ENCODE peak calls at places on chromosome 18, in four cellular contexts. N, A, F and T are unnamed samples. For H3K4me1, the result is how much of the 10 kb centered on the place peaks cover.

GRCh38 chr18:58413667-58414628 is 214.9 kb downstream of the ALPK2 start:
- DNase-seq in F (peak), N (no peak), A (no peak), T (no peak)

GRCh38 chr18:79424880-79425572 is 29.3 kb downstream of the NFATC1 start:
- DNase-seq in A (no peak), N (no peak), F (no peak), T (no peak)

GRCh38 chr18:24930974-24931373 is 421.0 kb downstream of the ZNF521 start:
- DNase-seq in N (no peak), A (no peak), F (no peak), T (no peak)

GRCh38 chr18:52009958-52010357 is 330.0 kb upstream of the DCC start:
- DNase-seq in A (no peak), F (no peak), N (no peak), T (no peak)

GRCh38 chr18:48161911-48162698 is 231.6 kb upstream of the SMAD2 start:
- DNase-seq in A (peak), F (no peak), N (no peak), T (no peak)

GRCh38 chr18:72197598-72197997 is 346.5 kb downstream of the CBLN2 start:
- DNase-seq in A (no peak), F (no peak), N (no peak), T (no peak)

GRCh38 chr18:57833441-57834101 is 30.5 kb upstream of the ATP8B1 start:
- DNase-seq in F (no peak), A (no peak), N (no peak), T (no peak)

GRCh38 chr18:58893388-58894099 is 28.9 kb downstream of the ZNF532 start:
- DNase-seq in N (no peak), F (no peak), A (no peak), T (no peak)

GRCh38 chr18:74631242-74632087 is 33.8 kb downstream of the ZNF407 start:
- DNase-seq in N (no peak), F (no peak), A (no peak), T (no peak)

GRCh38 chr18:27931563-27931962 is 245.4 kb downstream of the CDH2 start:
- DNase-seq in N (no peak), A (no peak), F (no peak), T (no peak)

GRCh38 chr18:58362027-58362575 is 266.8 kb downstream of the ALPK2 start:
- DNase-seq in A (peak), N (peak), F (no peak), T (peak)

GRCh38 chr18:47108373-47108772 is 41.9 kb downstream of the HDHD2 start:
- DNase-seq in A (no peak), N (no peak), F (no peak), T (no peak)

GRCh38 chr18:3114456-3114855 is 101.5 kb upstream of the LPIN2 start:
- DNase-seq in F (no peak), N (no peak), A (no peak), T (no peak)

GRCh38 chr18:77108821-77109692 is 23.5 kb downstream of the MBP start:
- DNase-seq in N (no peak), A (no peak), F (no peak), T (no peak)

GRCh38 chr18:2758309-2758708 is 88.5 kb upstream of the EMILIN2 start:
- DNase-seq in F (no peak), A (no peak), N (no peak), T (no peak)

GRCh38 chr18:31741096-31741735 is 19.5 kb downstream of the SLC25A52 start:
- DNase-seq in F (peak), A (no peak), N (peak), T (peak)

GRCh38 chr18:63316612-63317555 is 2.7 kb downstream of the BCL2 start:
- DNase-seq in N (no peak), F (no peak), A (no peak), T (peak)
- H3K4me3 ChIP-seq in N (peak), F (peak), A (no peak), T (no peak)

GRCh38 chr18:12013186-12013916 is 32.0 kb downstream of the IMPA2 start:
- DNase-seq in F (no peak), A (no peak), N (no peak), T (peak)

GRCh38 chr18:12010187-12010802 is 29.0 kb downstream of the IMPA2 start:
- DNase-seq in F (no peak), A (no peak), N (no peak), T (peak)

GRCh38 chr18:12011199-12011961 is 30.1 kb downstream of the IMPA2 start:
- DNase-seq in A (no peak), N (no peak), F (peak), T (no peak)

GRCh38 chr18:12012697-12013096 is 31.4 kb downstream of the IMPA2 start:
- DNase-seq in N (no peak), A (no peak), F (no peak), T (peak)

GRCh38 chr18:12011962-12012549 is 30.7 kb downstream of the IMPA2 start:
- DNase-seq in N (no peak), F (no peak), A (no peak), T (peak)
- TF ChIP-seq POLR2A in N (no peak), F (no peak), A (no peak), T (no peak)

GRCh38 chr18:49521251-49521650 is 34.2 kb upstream of the C18orf32 start:
- DNase-seq in F (peak), A (no peak), N (no peak), T (no peak)

GRCh38 chr18:49527631-49528327 is 34.1 kb upstream of the LIPG start:
- DNase-seq in N (no peak), A (no peak), F (no peak), T (no peak)

GRCh38 chr18:49524951-49525350 is 36.9 kb upstream of the LIPG start:
- DNase-seq in F (peak), N (no peak), A (no peak), T (no peak)

GRCh38 chr18:49525981-49526380 is 35.9 kb upstream of the LIPG start:
- DNase-seq in A (no peak), F (peak), N (no peak), T (no peak)

DNA sequence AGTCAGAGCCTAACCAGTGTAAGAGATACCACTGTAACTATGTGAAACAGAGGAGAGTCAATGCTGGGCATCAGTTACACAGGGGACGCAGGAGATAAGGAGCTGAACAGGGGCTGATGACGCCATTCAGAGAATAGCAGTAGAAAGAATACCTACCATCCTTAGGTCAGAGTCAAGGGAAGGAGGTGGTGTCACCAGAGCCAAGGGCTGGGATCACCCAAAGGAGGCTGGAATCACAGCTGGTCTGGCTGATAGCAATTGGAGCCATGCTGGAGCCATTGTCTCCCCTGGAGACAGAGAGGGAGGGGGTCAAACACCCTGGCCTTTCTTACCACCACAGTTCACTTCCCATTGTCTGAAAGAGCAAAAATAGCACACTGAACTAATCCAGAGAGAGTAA is 37.3 kb upstream of the C18orf32 start:
- DNase-seq in F (peak), A (no peak), N (no peak), T (no peak)
- H3K4me1 ChIP-seq in F (under half), A (under half), N (under half), T (under half)

DNA sequence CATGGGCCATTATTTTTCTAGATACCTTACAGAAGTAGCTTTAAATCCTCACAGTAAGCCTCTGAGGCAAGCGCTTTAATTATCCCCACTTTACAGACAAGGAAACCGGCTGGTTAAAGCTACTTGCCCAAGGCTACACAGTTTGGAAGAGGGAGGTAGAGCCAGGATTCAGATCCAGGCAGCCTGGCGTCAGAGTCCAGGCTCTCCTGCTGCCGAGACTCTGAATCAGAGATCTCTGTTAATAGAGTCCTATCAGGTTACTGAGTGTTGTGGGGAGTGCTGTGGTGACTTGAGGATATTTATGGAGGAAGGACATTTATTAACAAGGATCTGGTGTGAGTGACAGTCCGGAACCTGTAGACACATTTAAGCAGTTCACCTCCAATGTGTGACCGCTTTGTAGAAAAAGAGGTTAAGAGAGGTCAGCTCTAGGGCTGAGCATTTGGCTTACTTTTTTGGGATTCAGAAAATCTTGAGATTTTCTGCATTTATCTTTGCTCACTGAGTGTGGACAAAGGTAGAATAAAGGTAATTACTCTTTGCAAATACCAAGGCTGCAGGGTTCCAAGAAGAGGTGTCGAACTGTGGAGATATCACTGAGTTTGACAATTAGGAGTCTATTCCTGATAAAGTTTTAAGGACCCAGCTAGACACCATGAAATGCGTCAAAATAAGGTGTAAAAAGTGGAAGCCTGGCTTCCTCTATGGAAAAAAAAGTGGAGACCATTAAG is 1.6 kb upstream of the CEP192 start:
- DNase-seq in F (no peak), A (no peak), N (no peak), T (no peak)
- H3K4me3 ChIP-seq in F (no peak), A (no peak), N (no peak), T (no peak)

DNA sequence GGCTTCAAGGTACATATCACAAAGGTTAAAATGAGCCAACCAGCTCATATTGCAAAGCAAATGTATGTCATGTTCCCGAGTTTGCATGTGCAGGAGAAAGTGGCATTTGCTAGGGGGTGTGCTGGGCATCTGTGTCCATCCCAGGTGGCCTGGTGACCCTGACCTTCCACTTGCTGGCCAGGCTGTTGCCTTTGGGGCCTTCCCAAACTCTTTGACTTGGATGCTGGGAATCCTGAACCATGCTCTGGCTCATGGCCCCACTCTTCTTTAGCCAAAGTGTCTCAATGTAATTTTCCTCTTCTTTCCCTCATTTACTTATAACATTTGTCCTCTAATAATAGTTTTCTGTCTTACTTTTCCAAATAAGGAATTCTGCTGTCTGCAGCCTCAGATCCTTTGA is 64.2 kb downstream of the MTCL1 start:
- DNase-seq in F (no peak), N (no peak), A (no peak), T (no peak)
- TF ChIP-seq POLR2A in F (no peak), N (no peak), A (no peak), T (no peak)

DNA sequence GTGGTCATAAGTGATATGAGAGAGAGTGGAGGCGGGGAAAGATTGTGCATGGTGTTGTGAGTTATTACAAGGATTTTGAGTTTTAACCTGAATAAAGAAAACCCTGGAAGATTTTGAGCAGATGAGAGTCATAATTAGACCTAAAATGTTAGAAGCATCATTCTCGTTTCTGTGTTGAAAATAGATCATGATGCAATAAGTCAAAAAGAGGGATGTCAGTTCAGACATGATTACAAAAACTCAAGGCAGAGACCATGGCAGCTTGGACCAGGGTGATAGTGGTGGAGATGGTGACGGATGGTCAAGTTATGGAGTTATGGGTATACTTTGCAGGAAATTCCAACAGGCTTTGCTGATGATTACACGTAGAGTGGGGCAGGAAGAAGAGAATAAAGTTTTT is 267.2 kb downstream of the CDH20 start:
- DNase-seq in N (no peak), A (no peak), F (no peak), T (no peak)
- H3K4me1 ChIP-seq in N (under half), A (under half), F (under half), T (under half)